ENCODE peak calls at places on chromosomes 11 and 22, in seven cellular contexts. G is MCF 10A, T is KG1, P is RPMI8226, H is tibial artery, S is C1 segment of cervical spinal cord, Z is NCI-H2227 treated with DMSO at 0.1 percent for 48 hours. E is an unnamed sample.

GRCh38 chr22:46424496-46424895 is 89.0 kb downstream of the TRMU start:
- DNase-seq in T (no peak), Z (no peak), G (no peak), P (no peak), S (no peak), H (no peak), E (no peak)

GRCh38 chr11:2769779-2770555 is 70.2 kb upstream of the KCNQ1OT1 start:
- DNase-seq in P (no peak), G (no peak), S (no peak), T (no peak), H (peak; percentile 54), Z (no peak), E (no peak)

GRCh38 chr11:7573558-7574296 is 59.9 kb downstream of the PPFIBP2 start:
- DNase-seq in Z (no peak), G (no peak), H (no peak), S (no peak), P (no peak), T (no peak), E (no peak)

GRCh38 chr11:114348200-114349191 is 51.8 kb downstream of the C11orf71 start:
- DNase-seq in G (peak; percentile 70), H (no peak), S (no peak), Z (no peak), T (peak; percentile 49), P (peak; percentile 65), E (no peak)

GRCh38 chr11:114291381-114291780 is 4.8 kb upstream of the NNMT start:
- DNase-seq in H (no peak), Z (no peak), T (no peak), G (peak; percentile 54), P (no peak), S (no peak), E (no peak)

GRCh38 chr11:95505927-95506426 is 275.0 kb upstream of the SESN3 start:
- DNase-seq in Z (no peak), S (no peak), G (peak; percentile 12), T (no peak), H (no peak), P (no peak), E (no peak)

GRCh38 chr11:6320411-6321207 is at the start of gene CAVIN3:
- DNase-seq in T (no peak), P (no peak), S (no peak), G (peak; percentile 89), Z (no peak), H (peak; percentile 95), E (no peak)

GRCh38 chr22:49959782-49960158 is 802 bp upstream of the PIM3 start:
- DNase-seq in Z (no peak), P (no peak), H (peak; percentile 79), S (no peak), T (no peak), G (peak; percentile 81), E (no peak)

GRCh38 chr22:36736701-36737320 is 33.3 kb upstream of the CACNG2 start:
- DNase-seq in P (no peak), Z (no peak), H (peak; percentile 42), S (no peak), G (no peak), T (no peak), E (no peak)

GRCh38 chr11:109508943-109509342 is 87.0 kb downstream of the C11orf87 start:
- DNase-seq in G (no peak), H (no peak), S (no peak), T (no peak), Z (no peak), P (no peak), E (no peak)

GRCh38 chr11:2799881-2800654 is 85.5 kb downstream of the CDKN1C start:
- DNase-seq in T (no peak), Z (no peak), P (no peak), H (peak; percentile 60), G (no peak), S (no peak), E (no peak)

GRCh38 chr11:45413156-45413833 is 127.2 kb upstream of the SYT13 start:
- DNase-seq in P (no peak), T (no peak), Z (no peak), G (peak; percentile 37), H (no peak), S (no peak), E (no peak)

GRCh38 chr11:118511576-118511975 is 15.7 kb upstream of the TTC36 start:
- DNase-seq in Z (no peak), G (no peak), T (no peak), P (no peak), H (no peak), S (no peak), E (no peak)

E was measured in NCI-H2107.